ENCODE peak calls at places on chromosomes 4 and X, in ten cellular contexts. One of them, this sample, is unnamed.

GRCh38 chr4:83335691-83336090 is 1.0 kb upstream of the HPSE start:
- DNase-seq in mesenchymal stem cell: no peak
- DNase-seq in bronchial epithelial cell: no peak
- DNase-seq in stimulated activated CD8-positive, alpha-beta memory T cell treated with anti-CD3 and anti-CD28 coated beads, Interleukin-7, amount 100 ng/mL, for 24 hours: no peak
- DNase-seq in naive B cell: no peak
- DNase-seq in KG1: no peak
- DNase-seq in thoracic aorta: no peak
- DNase-seq in nucleus accumbens: no peak
- DNase-seq in glutamatergic neuron: no peak
- DNase-seq in HT1080: no peak
- DNase-seq in this sample: no peak

GRCh38 chrX:107731831-107732502 is 43.6 kb downstream of the TSC22D3 start:
- DNase-seq in mesenchymal stem cell: peak; percentile 85
- DNase-seq in bronchial epithelial cell: peak; percentile 66
- DNase-seq in stimulated activated CD8-positive, alpha-beta memory T cell treated with anti-CD3 and anti-CD28 coated beads, Interleukin-7, amount 100 ng/mL, for 24 hours: no peak
- DNase-seq in naive B cell: no peak
- DNase-seq in KG1: no peak
- DNase-seq in thoracic aorta: peak; percentile 70
- DNase-seq in nucleus accumbens: peak; percentile 69
- DNase-seq in glutamatergic neuron: no peak
- DNase-seq in HT1080: peak; percentile 76
- DNase-seq in this sample: peak; percentile 79

GRCh38 chr4:107711831-107712230 is 8.2 kb downstream of the PAPSS1 start:
- DNase-seq in mesenchymal stem cell: no peak
- DNase-seq in bronchial epithelial cell: no peak
- DNase-seq in stimulated activated CD8-positive, alpha-beta memory T cell treated with anti-CD3 and anti-CD28 coated beads, Interleukin-7, amount 100 ng/mL, for 24 hours: no peak
- DNase-seq in naive B cell: no peak
- DNase-seq in KG1: no peak
- DNase-seq in thoracic aorta: no peak
- DNase-seq in nucleus accumbens: no peak
- DNase-seq in glutamatergic neuron: no peak
- DNase-seq in HT1080: no peak
- DNase-seq in this sample: no peak

GRCh38 chr4:77052352-77052751 is 23.4 kb downstream of the CCNI start:
- DNase-seq in mesenchymal stem cell: peak; percentile 52
- DNase-seq in bronchial epithelial cell: peak; percentile 59
- DNase-seq in stimulated activated CD8-positive, alpha-beta memory T cell treated with anti-CD3 and anti-CD28 coated beads, Interleukin-7, amount 100 ng/mL, for 24 hours: peak; percentile 40
- DNase-seq in naive B cell: peak; percentile 52
- DNase-seq in KG1: peak; percentile 26
- DNase-seq in thoracic aorta: no peak
- DNase-seq in nucleus accumbens: peak; percentile 5
- DNase-seq in glutamatergic neuron: peak; percentile 68
- DNase-seq in HT1080: peak; percentile 52
- DNase-seq in this sample: peak; percentile 17

GRCh38 chr4:94826206-94826605 is 68.5 kb downstream of the BMPR1B start:
- DNase-seq in mesenchymal stem cell: no peak
- DNase-seq in bronchial epithelial cell: peak; percentile 44
- DNase-seq in stimulated activated CD8-positive, alpha-beta memory T cell treated with anti-CD3 and anti-CD28 coated beads, Interleukin-7, amount 100 ng/mL, for 24 hours: no peak
- DNase-seq in naive B cell: no peak
- DNase-seq in KG1: no peak
- DNase-seq in thoracic aorta: no peak
- DNase-seq in nucleus accumbens: no peak
- DNase-seq in glutamatergic neuron: no peak
- DNase-seq in HT1080: peak; percentile 11
- DNase-seq in this sample: no peak

GRCh38 chr4:3248811-3249661 is at the start of gene MSANTD1:
- DNase-seq in mesenchymal stem cell: peak; percentile 70
- DNase-seq in bronchial epithelial cell: no peak
- DNase-seq in stimulated activated CD8-positive, alpha-beta memory T cell treated with anti-CD3 and anti-CD28 coated beads, Interleukin-7, amount 100 ng/mL, for 24 hours: no peak
- DNase-seq in naive B cell: no peak
- DNase-seq in KG1: no peak
- DNase-seq in thoracic aorta: no peak
- DNase-seq in nucleus accumbens: no peak
- DNase-seq in glutamatergic neuron: peak; percentile 15
- DNase-seq in HT1080: peak; percentile 19
- DNase-seq in this sample: no peak

GRCh38 chr4:15906024-15906443 is 32.5 kb downstream of the FGFBP1 start:
- DNase-seq in mesenchymal stem cell: peak; percentile 38
- DNase-seq in bronchial epithelial cell: peak; percentile 99
- DNase-seq in stimulated activated CD8-positive, alpha-beta memory T cell treated with anti-CD3 and anti-CD28 coated beads, Interleukin-7, amount 100 ng/mL, for 24 hours: no peak
- DNase-seq in naive B cell: peak; percentile 29
- DNase-seq in KG1: no peak
- DNase-seq in thoracic aorta: no peak
- DNase-seq in nucleus accumbens: no peak
- DNase-seq in glutamatergic neuron: no peak
- DNase-seq in HT1080: no peak
- DNase-seq in this sample: peak; percentile 90

GRCh38 chr4:172654482-172654881 is 514.1 kb upstream of the GALNT7 start:
- DNase-seq in mesenchymal stem cell: no peak
- DNase-seq in bronchial epithelial cell: no peak
- DNase-seq in stimulated activated CD8-positive, alpha-beta memory T cell treated with anti-CD3 and anti-CD28 coated beads, Interleukin-7, amount 100 ng/mL, for 24 hours: no peak
- DNase-seq in naive B cell: no peak
- DNase-seq in KG1: no peak
- DNase-seq in thoracic aorta: no peak
- DNase-seq in nucleus accumbens: no peak
- DNase-seq in glutamatergic neuron: no peak
- DNase-seq in HT1080: no peak
- DNase-seq in this sample: no peak

GRCh38 chr4:37948542-37948941 is 11.7 kb upstream of the PTTG2 start:
- DNase-seq in mesenchymal stem cell: no peak
- DNase-seq in bronchial epithelial cell: no peak
- DNase-seq in stimulated activated CD8-positive, alpha-beta memory T cell treated with anti-CD3 and anti-CD28 coated beads, Interleukin-7, amount 100 ng/mL, for 24 hours: no peak
- DNase-seq in naive B cell: peak; percentile 23
- DNase-seq in KG1: no peak
- DNase-seq in thoracic aorta: no peak
- DNase-seq in nucleus accumbens: no peak
- DNase-seq in glutamatergic neuron: no peak
- DNase-seq in HT1080: no peak
- DNase-seq in this sample: no peak

GRCh38 chrX:87941841-87942240 is 424.2 kb downstream of the KLHL4 start:
- DNase-seq in mesenchymal stem cell: no peak
- DNase-seq in bronchial epithelial cell: no peak
- DNase-seq in stimulated activated CD8-positive, alpha-beta memory T cell treated with anti-CD3 and anti-CD28 coated beads, Interleukin-7, amount 100 ng/mL, for 24 hours: no peak
- DNase-seq in naive B cell: no peak
- DNase-seq in KG1: peak; percentile 1
- DNase-seq in thoracic aorta: no peak
- DNase-seq in nucleus accumbens: no peak
- DNase-seq in glutamatergic neuron: no peak
- DNase-seq in HT1080: no peak
- DNase-seq in this sample: peak; percentile 1

GRCh38 chr4:23674694-23675093 is 215.2 kb downstream of the PPARGC1A start:
- DNase-seq in mesenchymal stem cell: no peak
- DNase-seq in bronchial epithelial cell: no peak
- DNase-seq in stimulated activated CD8-positive, alpha-beta memory T cell treated with anti-CD3 and anti-CD28 coated beads, Interleukin-7, amount 100 ng/mL, for 24 hours: no peak
- DNase-seq in naive B cell: no peak
- DNase-seq in KG1: no peak
- DNase-seq in thoracic aorta: no peak
- DNase-seq in nucleus accumbens: no peak
- DNase-seq in glutamatergic neuron: no peak
- DNase-seq in HT1080: no peak
- DNase-seq in this sample: no peak

GRCh38 chr4:126375462-126376054 is 1060.8 kb downstream of the FAT4 start:
- DNase-seq in mesenchymal stem cell: peak; percentile 26
- DNase-seq in bronchial epithelial cell: no peak
- DNase-seq in stimulated activated CD8-positive, alpha-beta memory T cell treated with anti-CD3 and anti-CD28 coated beads, Interleukin-7, amount 100 ng/mL, for 24 hours: no peak
- DNase-seq in naive B cell: no peak
- DNase-seq in KG1: no peak
- DNase-seq in thoracic aorta: no peak
- DNase-seq in nucleus accumbens: no peak
- DNase-seq in glutamatergic neuron: no peak
- DNase-seq in HT1080: no peak
- DNase-seq in this sample: no peak

GRCh38 chr4:1940566-1940965 is 68.2 kb downstream of the NELFA start:
- DNase-seq in mesenchymal stem cell: no peak
- DNase-seq in bronchial epithelial cell: no peak
- DNase-seq in stimulated activated CD8-positive, alpha-beta memory T cell treated with anti-CD3 and anti-CD28 coated beads, Interleukin-7, amount 100 ng/mL, for 24 hours: no peak
- DNase-seq in naive B cell: no peak
- DNase-seq in KG1: no peak
- DNase-seq in thoracic aorta: no peak
- DNase-seq in nucleus accumbens: no peak
- DNase-seq in glutamatergic neuron: no peak
- DNase-seq in HT1080: no peak
- DNase-seq in this sample: no peak

GRCh38 chr4:28357985-28358384 is 1497.3 kb downstream of the STIM2 start:
- DNase-seq in mesenchymal stem cell: no peak
- DNase-seq in bronchial epithelial cell: peak; percentile 32
- DNase-seq in stimulated activated CD8-positive, alpha-beta memory T cell treated with anti-CD3 and anti-CD28 coated beads, Interleukin-7, amount 100 ng/mL, for 24 hours: no peak
- DNase-seq in naive B cell: no peak
- DNase-seq in KG1: no peak
- DNase-seq in thoracic aorta: no peak
- DNase-seq in nucleus accumbens: peak; percentile 0
- DNase-seq in glutamatergic neuron: peak; percentile 19
- DNase-seq in HT1080: peak; percentile 34
- DNase-seq in this sample: peak; percentile 20

GRCh38 chrX:132216806-132217202 is 2.4 kb downstream of the RAP2C start:
- DNase-seq in mesenchymal stem cell: peak; percentile 62
- DNase-seq in bronchial epithelial cell: peak; percentile 61
- DNase-seq in stimulated activated CD8-positive, alpha-beta memory T cell treated with anti-CD3 and anti-CD28 coated beads, Interleukin-7, amount 100 ng/mL, for 24 hours: no peak
- DNase-seq in naive B cell: peak; percentile 54
- DNase-seq in KG1: peak; percentile 57
- DNase-seq in thoracic aorta: no peak
- DNase-seq in nucleus accumbens: no peak
- DNase-seq in glutamatergic neuron: no peak
- DNase-seq in HT1080: no peak
- DNase-seq in this sample: no peak

GRCh38 chr4:137749466-137749865 is 217.2 kb upstream of the PCDH18 start:
- DNase-seq in mesenchymal stem cell: peak; percentile 15
- DNase-seq in bronchial epithelial cell: peak; percentile 15
- DNase-seq in stimulated activated CD8-positive, alpha-beta memory T cell treated with anti-CD3 and anti-CD28 coated beads, Interleukin-7, amount 100 ng/mL, for 24 hours: no peak
- DNase-seq in naive B cell: no peak
- DNase-seq in KG1: no peak
- DNase-seq in thoracic aorta: no peak
- DNase-seq in nucleus accumbens: no peak
- DNase-seq in glutamatergic neuron: no peak
- DNase-seq in HT1080: no peak
- DNase-seq in this sample: peak; percentile 35

GRCh38 chr4:9875516-9875915 is 94.1 kb downstream of the DRD5 start:
- DNase-seq in mesenchymal stem cell: no peak
- DNase-seq in bronchial epithelial cell: no peak
- DNase-seq in stimulated activated CD8-positive, alpha-beta memory T cell treated with anti-CD3 and anti-CD28 coated beads, Interleukin-7, amount 100 ng/mL, for 24 hours: no peak
- DNase-seq in naive B cell: no peak
- DNase-seq in KG1: no peak
- DNase-seq in thoracic aorta: no peak
- DNase-seq in nucleus accumbens: no peak
- DNase-seq in glutamatergic neuron: no peak
- DNase-seq in HT1080: no peak
- DNase-seq in this sample: no peak

GRCh38 chrX:66014560-66014959 is 25.3 kb downstream of the VSIG4 start:
- DNase-seq in mesenchymal stem cell: no peak
- DNase-seq in bronchial epithelial cell: no peak
- DNase-seq in stimulated activated CD8-positive, alpha-beta memory T cell treated with anti-CD3 and anti-CD28 coated beads, Interleukin-7, amount 100 ng/mL, for 24 hours: no peak
- DNase-seq in naive B cell: no peak
- DNase-seq in KG1: no peak
- DNase-seq in thoracic aorta: no peak
- DNase-seq in nucleus accumbens: no peak
- DNase-seq in glutamatergic neuron: no peak
- DNase-seq in HT1080: no peak
- DNase-seq in this sample: no peak

GRCh38 chr4:10086506-10087120 is 30.0 kb downstream of the WDR1 start:
- DNase-seq in mesenchymal stem cell: no peak
- DNase-seq in bronchial epithelial cell: no peak
- DNase-seq in stimulated activated CD8-positive, alpha-beta memory T cell treated with anti-CD3 and anti-CD28 coated beads, Interleukin-7, amount 100 ng/mL, for 24 hours: no peak
- DNase-seq in naive B cell: no peak
- DNase-seq in KG1: no peak
- DNase-seq in thoracic aorta: no peak
- DNase-seq in nucleus accumbens: no peak
- DNase-seq in glutamatergic neuron: peak; percentile 5
- DNase-seq in HT1080: no peak
- DNase-seq in this sample: no peak

GRCh38 chr4:174055344-174055743 is 228.1 kb downstream of the FBXO8 start:
- DNase-seq in mesenchymal stem cell: no peak
- DNase-seq in bronchial epithelial cell: no peak
- DNase-seq in stimulated activated CD8-positive, alpha-beta memory T cell treated with anti-CD3 and anti-CD28 coated beads, Interleukin-7, amount 100 ng/mL, for 24 hours: no peak
- DNase-seq in naive B cell: no peak
- DNase-seq in KG1: no peak
- DNase-seq in thoracic aorta: no peak
- DNase-seq in nucleus accumbens: no peak
- DNase-seq in glutamatergic neuron: no peak
- DNase-seq in HT1080: no peak
- DNase-seq in this sample: no peak

GRCh38 chr4:128357286-128357685 is 69.7 kb upstream of the PGRMC2 start:
- DNase-seq in mesenchymal stem cell: no peak
- DNase-seq in bronchial epithelial cell: no peak
- DNase-seq in stimulated activated CD8-positive, alpha-beta memory T cell treated with anti-CD3 and anti-CD28 coated beads, Interleukin-7, amount 100 ng/mL, for 24 hours: no peak
- DNase-seq in naive B cell: no peak
- DNase-seq in KG1: no peak
- DNase-seq in thoracic aorta: no peak
- DNase-seq in nucleus accumbens: no peak
- DNase-seq in glutamatergic neuron: no peak
- DNase-seq in HT1080: no peak
- DNase-seq in this sample: no peak

GRCh38 chr4:26058537-26058936 is 144.5 kb downstream of the SMIM20 start:
- DNase-seq in mesenchymal stem cell: no peak
- DNase-seq in bronchial epithelial cell: peak; percentile 90
- DNase-seq in stimulated activated CD8-positive, alpha-beta memory T cell treated with anti-CD3 and anti-CD28 coated beads, Interleukin-7, amount 100 ng/mL, for 24 hours: no peak
- DNase-seq in naive B cell: no peak
- DNase-seq in KG1: no peak
- DNase-seq in thoracic aorta: no peak
- DNase-seq in nucleus accumbens: no peak
- DNase-seq in glutamatergic neuron: no peak
- DNase-seq in HT1080: no peak
- DNase-seq in this sample: no peak

GRCh38 chr4:183499389-183499788 is 5.5 kb upstream of the ING2 start:
- DNase-seq in mesenchymal stem cell: no peak
- DNase-seq in bronchial epithelial cell: peak; percentile 59
- DNase-seq in stimulated activated CD8-positive, alpha-beta memory T cell treated with anti-CD3 and anti-CD28 coated beads, Interleukin-7, amount 100 ng/mL, for 24 hours: no peak
- DNase-seq in naive B cell: no peak
- DNase-seq in KG1: no peak
- DNase-seq in thoracic aorta: no peak
- DNase-seq in nucleus accumbens: no peak
- DNase-seq in glutamatergic neuron: no peak
- DNase-seq in HT1080: no peak
- DNase-seq in this sample: no peak